ENCODE peak calls at places on chromosomes 11 and 22, in four cellular contexts. E is K562, G is GM12878, P is IMR-90. W is an unnamed sample.

GRCh38 chr22:33909906-33910305 is 10.4 kb downstream of the LARGE1 start:
- DNase-seq in E (no peak), G (no peak), P (no peak), W (no peak)

GRCh38 chr22:31062566-31063230 is 18.4 kb upstream of the SMTN start:
- DNase-seq in E (no peak), G (no peak), P (no peak), W (no peak)

GRCh38 chr11:44978961-44979331 is 28.3 kb upstream of the TP53I11 start:
- DNase-seq in E (no peak), G (no peak), P (no peak), W (peak; percentile 34)

GRCh38 chr11:75513250-75513649 is 12.5 kb downstream of the GDPD5 start:
- DNase-seq in E (no peak), G (no peak), P (peak; percentile 92), W (peak; percentile 53)

GRCh38 chr22:31160328-31160978 is 471 bp downstream of the RNF185 start:
- DNase-seq in E (peak; percentile 16), G (no peak), P (peak; percentile 31), W (peak; percentile 55)

GRCh38 chr11:65363770-65364169 is 9.2 kb downstream of the TIGD3 start:
- DNase-seq in E (no peak), G (no peak), P (no peak), W (no peak)

GRCh38 chr11:125930076-125930450 is 15.8 kb upstream of the VSIG10L2 start:
- DNase-seq in E (no peak), G (no peak), P (no peak), W (no peak)

GRCh38 chr11:66720223-66720898 is 8.7 kb downstream of the SPTBN2 start:
- DNase-seq in E (no peak), G (no peak), P (peak; percentile 56), W (peak; percentile 38)

GRCh38 chr11:2704896-2705606 is 5.3 kb upstream of the KCNQ1OT1 start:
- DNase-seq in E (no peak), G (no peak), P (no peak), W (no peak)

GRCh38 chr11:91837649-91838330 is 386.8 kb upstream of the FAT3 start:
- DNase-seq in E (no peak), G (no peak), P (no peak), W (no peak)

GRCh38 chr11:114183041-114183511 is 113.1 kb upstream of the NNMT start:
- DNase-seq in E (peak; percentile 27), G (no peak), P (no peak), W (no peak)

GRCh38 chr22:27575348-27575747 is 226.2 kb downstream of the MN1 start:
- DNase-seq in E (no peak), G (no peak), P (no peak), W (no peak)

GRCh38 chr22:27576815-27577564 is 224.6 kb downstream of the MN1 start:
- DNase-seq in E (no peak), G (no peak), P (peak; percentile 70), W (peak; percentile 96)

GRCh38 chr22:27574651-27575050 is 226.9 kb downstream of the MN1 start:
- DNase-seq in E (no peak), G (no peak), P (no peak), W (no peak)

GRCh38 chr22:27577570-27577969 is 224.0 kb downstream of the MN1 start:
- DNase-seq in E (no peak), G (no peak), P (no peak), W (no peak)

GRCh38 chr22:27576413-27576812 is 225.1 kb downstream of the MN1 start:
- DNase-seq in E (no peak), G (no peak), P (no peak), W (peak; percentile 18)
- H3K27me3 ChIP-seq in E (peaks cover 9% of the 10 kb centered on the region), G (no peaks in the 10 kb centered on the region), P (peaks cover 60% of the 10 kb centered on the region), W (no peaks in the 10 kb centered on the region)

GRCh38 chr11:118791961-118792578 is 1.1 kb upstream of the DDX6 start:
- DNase-seq in E (peak; percentile 31), G (no peak), P (no peak), W (no peak)

GRCh38 chr11:118792642-118793124 is 1.7 kb upstream of the DDX6 start:
- DNase-seq in E (peak; percentile 88), G (peak; percentile 91), P (peak; percentile 94), W (peak; percentile 93)

GRCh38 chr11:118789501-118790356 is 1.2 kb downstream of the DDX6 start:
- DNase-seq in E (peak; percentile 67), G (peak; percentile 19), P (no peak), W (peak; percentile 65)

GRCh38 chr11:118791015-118791960 is at the start of gene DDX6:
- DNase-seq in E (peak; percentile 92), G (peak; percentile 19), P (peak; percentile 86), W (peak; percentile 86)

DNA sequence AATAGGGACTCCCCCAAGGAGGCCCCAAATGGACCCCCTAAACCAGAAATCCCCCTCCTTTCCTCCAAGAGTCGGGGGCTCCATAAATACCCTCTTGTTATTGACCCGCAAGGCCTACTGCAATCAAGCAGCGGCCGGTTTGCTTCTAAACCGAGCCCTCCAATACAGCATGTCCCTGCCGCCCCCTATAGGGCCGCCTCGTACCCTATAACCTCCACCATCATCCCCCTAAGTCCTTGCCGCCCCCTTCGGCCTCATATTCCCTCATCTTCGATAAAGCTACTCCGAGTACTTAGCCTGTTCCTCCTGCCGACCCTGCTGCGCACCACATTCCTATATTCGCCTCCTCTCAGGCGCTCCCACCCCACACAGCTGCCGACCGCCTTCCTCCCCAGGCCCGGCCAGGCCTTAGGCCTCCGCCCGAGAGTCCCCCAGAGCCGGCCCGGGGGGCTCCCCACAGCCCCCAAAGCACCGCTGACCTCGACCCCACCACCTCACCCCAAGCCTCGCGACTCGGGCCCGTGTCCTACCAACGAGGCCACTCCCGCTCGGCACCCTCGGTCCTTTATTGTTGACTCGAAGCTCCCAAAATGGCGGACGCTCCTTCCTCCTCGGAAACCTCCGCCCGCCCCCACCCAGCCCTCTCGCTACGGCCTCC is 478 bp downstream of the DDX6 start:
- DNase-seq in E (peak; percentile 81), G (peak; percentile 26), P (peak; percentile 56), W (peak; percentile 78)
- H2AFZ ChIP-seq in E (peak overlapping the region; percentile 75), G (peak overlapping the region; percentile 48), P (peak overlapping the region; percentile 97), W (peak overlapping the region; percentile 23)

DNA sequence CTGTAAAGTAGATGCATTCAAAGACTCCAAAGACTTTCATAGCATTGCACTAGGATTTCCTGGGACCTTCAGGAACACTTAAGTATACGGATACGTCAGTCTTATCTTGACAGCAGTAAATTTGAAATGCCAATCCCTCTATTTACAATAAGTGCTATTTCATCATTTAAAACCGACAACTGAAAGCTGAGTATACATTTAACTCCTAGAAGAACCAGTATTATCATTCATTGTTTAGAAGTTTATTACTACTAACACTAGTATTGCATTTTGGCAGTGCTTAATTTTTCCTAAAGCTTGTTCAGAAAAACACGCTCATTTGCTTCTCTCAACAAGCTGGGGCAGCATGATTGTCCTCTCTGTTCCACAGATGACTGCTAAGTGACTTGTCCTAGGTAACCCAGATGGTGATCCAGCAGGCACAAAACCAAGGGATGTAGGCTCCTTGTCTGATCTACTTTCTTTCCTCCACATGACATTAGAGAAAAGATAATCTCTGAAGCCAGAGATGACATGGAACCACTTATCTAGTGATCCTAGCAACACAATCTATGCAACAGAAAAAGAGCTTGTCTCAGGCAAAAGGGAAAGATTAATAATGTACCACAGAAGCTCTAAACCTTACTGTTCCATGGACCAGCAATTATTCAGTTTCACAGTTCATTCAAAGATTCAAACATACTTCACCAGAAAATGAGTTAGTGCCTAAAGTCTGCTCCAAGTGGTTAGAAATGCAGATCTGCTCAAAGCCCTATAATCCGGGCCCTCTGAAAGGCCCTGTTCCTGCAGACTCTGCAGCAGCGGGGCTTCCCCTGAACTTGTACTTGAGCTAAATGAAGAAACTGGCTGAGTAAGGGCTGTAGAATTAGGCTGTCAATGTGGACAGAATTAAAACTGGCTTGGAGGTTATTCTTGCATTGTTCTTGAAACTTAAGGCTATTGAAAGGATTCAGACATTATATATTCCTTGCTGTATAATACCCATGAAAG is 5.2 kb downstream of the MAML2 start:
- DNase-seq in E (peak; percentile 73), G (no peak), P (peak; percentile 60), W (no peak)
- TF ChIP-seq FOS in E (no peak), G (no peak), P (no peak), W (no peak)

GRCh38 chr22:42431401-42432019 is 693 bp downstream of the NFAM1 start:
- DNase-seq in E (no peak), G (no peak), P (no peak), W (no peak)
- H3K27me3 ChIP-seq in E (no peaks in the 10 kb centered on the region), G (no peaks in the 10 kb centered on the region), P (peaks cover 67% of the 10 kb centered on the region), W (peaks cover 31% of the 10 kb centered on the region)

GRCh38 chr11:8067929-8068575 is 13.0 kb upstream of the TUB start:
- DNase-seq in E (no peak), G (no peak), P (no peak), W (no peak)
- H2AFZ ChIP-seq in E (no peak overlapping the region), G (no peak overlapping the region), P (peak overlapping the region; percentile 48), W (no peak overlapping the region)

DNA sequence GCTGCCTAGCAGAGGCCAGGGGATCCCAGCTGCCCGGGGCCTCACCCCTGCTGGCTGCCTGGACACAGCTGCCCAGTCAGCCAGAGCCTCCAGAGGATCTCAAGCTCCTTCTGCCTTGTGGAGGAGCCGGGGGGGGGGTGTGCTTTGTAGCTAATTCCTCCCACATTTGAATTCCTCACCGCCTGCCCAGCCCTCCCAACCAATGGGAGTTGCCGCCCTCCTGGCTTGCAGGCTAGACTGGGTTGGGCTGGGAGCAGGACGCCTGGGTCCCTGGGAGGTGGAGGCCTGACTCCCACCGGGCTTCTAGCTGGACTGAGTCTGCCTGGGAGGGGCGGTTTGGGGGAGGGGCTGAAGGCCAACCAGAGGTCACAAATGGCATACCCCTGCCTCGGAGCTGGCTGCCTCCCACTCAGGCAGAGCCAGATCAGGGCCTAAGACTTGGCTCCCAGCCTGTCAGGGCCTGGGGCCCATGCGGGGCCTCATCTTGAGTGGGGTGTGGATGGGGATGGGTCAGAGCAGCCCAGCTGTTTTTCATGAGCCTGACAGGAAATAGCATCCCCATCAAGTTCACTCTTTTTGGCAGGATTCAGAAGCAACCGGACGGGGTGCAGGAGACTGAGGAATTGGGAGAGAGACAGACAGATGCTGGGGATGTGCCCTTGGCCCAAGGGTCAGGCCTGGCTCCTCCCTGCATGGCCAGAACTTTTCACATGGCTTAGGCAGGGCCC is 29.2 kb upstream of the PDE2A start:
- DNase-seq in E (no peak), G (no peak), P (peak; percentile 63), W (no peak)
- TF ChIP-seq FOS in E (no peak), G (no peak), P (no peak), W (no peak)

GRCh38 chr22:27666272-27666997 is 135.1 kb downstream of the MN1 start:
- DNase-seq in E (no peak), G (no peak), P (no peak), W (no peak)
- H3K27me3 ChIP-seq in E (no peaks in the 10 kb centered on the region), G (no peaks in the 10 kb centered on the region), P (peaks cover 2% of the 10 kb centered on the region), W (no peaks in the 10 kb centered on the region)

GRCh38 chr11:14593671-14594070 is 49.9 kb upstream of the PDE3B start:
- DNase-seq in E (no peak), G (no peak), P (no peak), W (no peak)
- H2AFZ ChIP-seq in E (no peak overlapping the region), G (no peak overlapping the region), P (no peak overlapping the region), W (no peak overlapping the region)

DNA sequence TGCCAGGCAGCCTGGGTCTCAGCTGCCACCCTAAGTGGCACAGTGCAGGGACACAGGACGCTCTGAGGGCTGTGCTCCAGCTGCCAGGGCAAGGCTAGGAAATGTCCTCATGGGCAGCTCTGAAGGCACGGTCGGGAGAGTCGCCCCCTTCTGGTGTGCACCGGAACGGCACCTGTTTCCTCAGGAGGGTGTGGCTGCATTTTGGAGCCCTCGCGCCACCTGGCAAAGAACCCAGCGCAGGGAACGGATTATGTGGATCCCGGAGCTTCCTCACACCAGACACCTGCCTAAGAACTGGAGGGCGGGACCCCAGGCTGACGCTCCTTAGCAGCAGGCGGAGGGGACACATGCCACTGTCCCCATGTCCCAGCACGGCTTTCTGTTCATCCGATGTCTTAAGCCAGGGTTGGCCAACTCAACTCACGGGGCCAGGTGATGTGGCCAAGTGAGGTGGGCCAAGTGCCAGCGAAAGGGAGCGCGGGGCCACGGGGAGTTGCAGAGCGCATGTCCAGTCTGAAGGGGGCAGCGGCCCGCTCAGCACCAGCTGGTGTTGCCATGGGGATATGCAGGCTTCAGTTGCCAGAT is 5.1 kb upstream of the SLC22A8 start:
- DNase-seq in E (peak; percentile 62), G (no peak), P (no peak), W (no peak)
- TF ChIP-seq FOS in E (no peak), G (no peak), P (no peak), W (no peak)

W was measured in endothelial cell of umbilical vein.